ENCODE peak calls at places on chromosomes 13 and 19, in four cellular contexts. A is pancreas; H is CD4-positive, alpha-beta T cell; Y is AG10803. G is an unnamed sample.

GRCh38 chr19:3807131-3807480 is 20.9 kb upstream of the MATK start:
- DNase-seq in H (no peak), Y (no peak), A (no peak), G (no peak)

GRCh38 chr19:56066152-56067023 is 54.7 kb downstream of the ZNF787 start:
- DNase-seq in A (peak), H (peak), Y (peak), G (no peak)

GRCh38 chr19:10551698-10552301 is 8.1 kb downstream of the ATG4D start:
- DNase-seq in H (no peak), Y (peak), A (peak), G (no peak)

GRCh38 chr13:40519637-40520036 is 146.8 kb downstream of the FOXO1 start:
- DNase-seq in H (no peak), A (peak), Y (no peak), G (no peak)

GRCh38 chr19:50647879-50648615 is 1.2 kb upstream of the C19orf81 start:
- DNase-seq in Y (no peak), H (no peak), A (no peak), G (no peak)

GRCh38 chr19:39843919-39844793 is 2.0 kb downstream of the FBL start:
- DNase-seq in Y (peak), A (no peak), H (no peak), G (no peak)

GRCh38 chr19:33093420-33094210 is 12.6 kb downstream of the GPATCH1 start:
- DNase-seq in H (no peak), A (no peak), Y (no peak), G (no peak)

GRCh38 chr19:33248954-33249613 is 23.4 kb upstream of the SLC7A10 start:
- DNase-seq in A (no peak), H (no peak), Y (no peak), G (no peak)

GRCh38 chr13:103656329-103656728 is 590.1 kb upstream of the SLC10A2 start:
- DNase-seq in Y (no peak), H (no peak), A (no peak), G (no peak)

GRCh38 chr19:34666958-34667265 is 10.0 kb downstream of the SCGB2B2 start:
- DNase-seq in H (no peak), Y (no peak), A (no peak), G (no peak)

GRCh38 chr19:1384478-1385110 is 887 bp downstream of the NDUFS7 start:
- DNase-seq in H (no peak), Y (no peak), A (no peak), G (no peak)

DNA sequence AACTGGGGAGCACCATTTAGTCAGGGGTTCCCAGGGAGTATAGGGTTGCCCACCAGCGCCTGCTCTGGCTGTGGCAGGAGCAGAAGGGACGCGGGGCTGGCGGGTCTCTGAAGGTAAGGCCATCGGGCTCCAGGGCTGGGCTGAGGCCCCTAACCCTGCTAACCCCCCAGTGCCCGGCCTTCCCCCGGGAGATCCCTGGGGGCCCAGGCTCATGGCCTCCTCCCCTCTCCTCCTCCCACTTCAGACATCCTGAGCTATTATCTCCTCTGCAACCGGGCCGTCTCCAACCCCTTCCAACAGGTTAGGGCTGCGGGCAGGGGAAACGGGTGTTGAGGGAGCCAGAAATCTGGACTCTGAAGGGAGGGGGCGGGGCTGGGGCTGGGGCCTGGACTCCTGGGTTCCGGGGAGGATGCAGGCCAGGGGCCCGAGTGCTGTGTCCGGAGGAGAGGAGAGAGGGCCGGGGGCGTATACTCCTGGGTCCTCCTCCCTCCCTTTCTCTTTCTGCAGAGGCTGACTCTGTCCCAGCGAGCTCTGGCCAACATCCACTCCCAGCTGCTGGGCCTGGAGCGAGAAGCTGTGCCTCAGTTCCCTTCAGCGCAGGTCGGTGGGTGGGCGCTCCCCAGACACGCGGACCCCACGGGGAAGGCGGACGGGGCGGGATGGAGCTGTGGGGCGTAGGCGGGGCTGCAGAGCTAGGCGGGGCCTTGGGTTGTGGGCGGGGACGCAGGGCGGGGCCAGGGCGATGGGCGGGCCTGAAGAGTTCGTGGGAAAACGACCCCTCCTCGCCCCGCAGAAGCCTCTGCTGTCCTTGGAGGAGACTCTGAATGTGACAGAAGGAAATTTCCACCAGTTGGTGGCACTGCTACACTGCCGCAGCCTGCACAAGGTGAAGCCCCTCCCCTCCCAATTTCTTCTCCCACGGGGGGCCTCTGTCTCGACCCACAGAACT is 15.3 kb downstream of the TTYH1 start:
- DNase-seq in H (peak), Y (no peak), A (peak), G (peak)
- TF ChIP-seq CTCF in H (no peak), Y (peak), A (no peak), G (no peak)

DNA sequence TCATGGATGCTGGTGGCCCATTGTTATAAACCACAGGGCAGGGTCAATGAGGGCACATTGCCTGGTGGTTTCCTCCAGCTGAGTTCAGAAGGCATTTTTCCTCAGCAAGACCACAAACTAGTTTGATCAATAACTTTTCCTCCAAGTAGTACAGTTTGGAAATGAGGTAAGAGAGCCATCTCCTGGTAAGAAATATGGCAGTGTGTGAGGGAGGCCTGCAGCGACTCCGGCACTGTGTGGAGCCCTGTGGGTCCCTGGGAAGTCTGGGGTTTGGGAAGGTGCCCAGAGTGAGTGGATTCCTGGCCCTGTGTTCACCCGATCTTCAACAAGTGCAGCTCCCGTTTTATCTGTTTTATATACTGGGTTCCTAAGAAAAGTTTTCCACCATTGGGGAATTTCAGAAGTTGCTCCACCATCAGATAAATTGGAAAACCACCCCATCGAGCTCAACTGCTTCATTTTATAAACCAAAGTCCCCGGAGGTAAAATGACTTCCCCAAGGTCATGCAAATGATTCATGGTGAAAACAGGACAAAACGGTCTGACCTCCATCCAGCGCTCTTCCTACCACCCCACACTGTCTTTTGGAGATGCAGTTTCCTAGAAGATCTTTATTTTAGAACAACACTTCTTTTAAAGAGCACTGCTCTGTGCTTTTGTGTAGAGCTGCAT is 148.4 kb downstream of the KATNAL1 start:
- DNase-seq in A (no peak), Y (peak), H (no peak), G (no peak)
- TF ChIP-seq CTCF in A (no peak), Y (peak), H (peak), G (no peak)

GRCh38 chr13:45464687-45465453 is at the start of gene COG3:
- DNase-seq in Y (peak), A (peak), H (peak), G (peak)

GRCh38 chr13:45468676-45469075 is 3.9 kb downstream of the COG3 start:
- DNase-seq in H (no peak), A (no peak), Y (no peak), G (no peak)

GRCh38 chr13:45466359-45466758 is 1.6 kb downstream of the COG3 start:
- DNase-seq in A (no peak), Y (no peak), H (no peak), G (no peak)

GRCh38 chr13:45464141-45464686 is 525 bp upstream of the COG3 start:
- DNase-seq in A (peak), Y (no peak), H (no peak), G (no peak)
- TF ChIP-seq CTCF in A (no peak), Y (no peak), H (no peak), G (no peak)

GRCh38 chr19:15236886-15237285 is 4.6 kb upstream of the EPHX3 start:
- DNase-seq in A (no peak), H (no peak), Y (no peak), G (no peak)

GRCh38 chr19:15240539-15240938 is 8.3 kb upstream of the EPHX3 start:
- DNase-seq in A (no peak), Y (no peak), H (no peak), G (no peak)

GRCh38 chr19:15239337-15239949 is 7.2 kb upstream of the EPHX3 start:
- DNase-seq in A (no peak), H (no peak), Y (no peak), G (no peak)

GRCh38 chr19:15237759-15238638 is 5.8 kb upstream of the EPHX3 start:
- DNase-seq in A (no peak), Y (no peak), H (no peak), G (no peak)

GRCh38 chr19:15238639-15239155 is 6.4 kb upstream of the EPHX3 start:
- DNase-seq in H (no peak), A (no peak), Y (no peak), G (no peak)
- TF ChIP-seq CTCF in H (no peak), A (no peak), Y (no peak), G (no peak)

GRCh38 chr13:97259787-97260641 is 37.9 kb downstream of the MBNL2 start:
- DNase-seq in A (peak), H (no peak), Y (peak), G (no peak)

GRCh38 chr13:97256343-97256783 is 34.2 kb downstream of the MBNL2 start:
- DNase-seq in A (peak), H (no peak), Y (peak), G (no peak)

GRCh38 chr13:97257228-97257755 is 35.2 kb downstream of the MBNL2 start:
- DNase-seq in H (no peak), A (no peak), Y (no peak), G (no peak)

GRCh38 chr13:97258801-97259200 is 36.7 kb downstream of the MBNL2 start:
- DNase-seq in H (no peak), A (no peak), Y (peak), G (no peak)

DNA sequence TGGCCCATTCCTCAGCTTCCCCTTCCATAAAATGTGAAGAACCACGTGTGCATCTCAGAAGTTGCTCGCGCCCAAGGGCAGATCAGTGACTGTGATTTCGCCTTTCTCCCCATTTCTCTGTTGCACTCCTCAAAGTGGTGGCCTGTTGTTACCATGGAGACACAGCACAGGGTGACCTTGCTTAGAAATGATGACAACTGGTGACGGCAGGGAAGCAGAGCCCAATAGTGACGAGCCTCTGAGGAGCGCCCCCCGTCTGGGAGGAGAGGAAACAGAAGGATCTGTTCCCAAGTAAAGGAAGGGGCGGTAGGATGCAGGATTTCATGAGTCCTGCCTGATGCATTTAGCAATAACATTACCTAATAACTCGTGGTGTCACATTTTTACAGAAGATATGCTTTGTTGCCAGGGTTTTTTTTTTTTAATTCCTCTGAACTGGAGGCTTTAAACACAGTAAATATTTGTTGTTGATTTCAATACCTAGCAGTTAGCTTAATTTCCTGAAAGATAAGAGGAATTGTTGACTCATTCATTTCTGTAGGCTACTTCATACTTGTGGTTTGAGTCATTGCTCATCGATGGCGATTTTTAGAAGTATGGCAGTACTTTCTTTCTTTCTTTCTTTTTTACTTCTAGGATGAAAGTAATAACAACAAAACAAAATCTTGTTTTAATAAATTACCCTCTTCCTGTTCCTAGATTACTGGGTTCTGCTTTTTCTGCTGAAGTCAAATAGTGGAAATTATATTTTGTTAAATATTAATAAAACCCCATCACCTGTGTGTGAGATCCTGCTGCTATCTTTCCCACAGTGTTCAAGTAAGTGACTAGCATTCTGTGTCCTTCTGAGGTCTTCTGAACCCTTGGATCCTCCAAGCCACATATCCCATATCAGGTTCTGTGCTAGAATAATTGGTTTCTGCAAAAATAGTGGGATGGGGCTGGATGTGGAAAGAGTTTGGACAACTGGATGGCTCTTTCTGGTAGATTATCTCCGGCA is 36.0 kb downstream of the MBNL2 start:
- DNase-seq in H (no peak), A (peak), Y (peak), G (no peak)
- TF ChIP-seq CTCF in H (no peak), A (no peak), Y (peak), G (no peak)

GRCh38 chr19:41447732-41448332 is 4.9 kb downstream of the ERICH4 start:
- DNase-seq in H (no peak), A (no peak), Y (no peak), G (no peak)

GRCh38 chr19:41449865-41450178 is 6.9 kb downstream of the ERICH4 start:
- DNase-seq in A (no peak), Y (no peak), H (no peak), G (no peak)

GRCh38 chr19:41452584-41453275 is 9.8 kb downstream of the ERICH4 start:
- DNase-seq in Y (no peak), H (no peak), A (no peak), G (no peak)

GRCh38 chr19:41445575-41445974 is 2.6 kb downstream of the ERICH4 start:
- DNase-seq in Y (no peak), H (no peak), A (no peak), G (no peak)

DNA sequence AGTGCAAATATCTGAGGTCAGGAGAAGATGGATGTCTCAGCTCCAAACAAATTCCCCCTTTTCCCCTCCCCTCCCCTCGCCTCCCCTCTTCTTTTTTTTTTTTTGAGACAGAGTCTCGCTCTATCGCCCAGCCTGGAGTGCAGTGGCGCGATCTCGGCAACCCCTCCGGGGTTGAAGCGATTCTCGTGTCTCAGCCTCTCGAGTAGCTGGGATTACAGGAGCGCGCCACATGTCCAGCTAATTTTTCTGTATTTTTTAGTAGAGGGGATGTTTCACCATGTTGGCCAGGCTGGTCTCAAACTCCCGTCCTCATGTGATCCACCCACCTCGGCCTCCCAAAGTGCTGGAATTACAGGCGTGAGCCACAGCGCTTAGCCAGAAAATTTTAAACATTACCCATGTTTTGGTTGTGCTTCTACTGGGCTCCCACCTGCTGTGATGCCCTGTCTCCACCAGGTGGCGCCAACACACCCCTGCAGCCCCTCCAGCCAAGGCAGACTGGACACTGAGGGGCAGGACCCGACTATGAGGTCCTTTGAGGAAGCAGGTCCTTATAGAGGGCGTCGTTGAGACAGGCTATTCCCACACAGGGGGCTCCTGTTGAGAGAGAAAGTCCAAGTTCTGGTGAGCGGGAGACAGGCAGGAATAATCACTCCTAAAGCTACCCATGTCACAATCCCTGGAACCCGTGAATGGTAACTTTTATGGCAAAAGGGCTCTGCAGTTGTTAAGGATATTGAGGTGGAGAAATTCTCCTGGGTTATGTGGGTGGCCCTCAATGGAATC is 6.3 kb downstream of the ERICH4 start:
- DNase-seq in H (peak), A (peak), Y (peak), G (peak)
- TF ChIP-seq CTCF in H (peak), A (peak), Y (peak), G (peak)

GRCh38 chr19:41161903-41162302 is 31.1 kb upstream of the CYP2S1 start:
- DNase-seq in A (no peak), Y (no peak), H (no peak), G (no peak)
- TF ChIP-seq CTCF in A (no peak), Y (no peak), H (no peak), G (no peak)

GRCh38 chr19:42280761-42281174 is 11.7 kb downstream of the CIC start:
- DNase-seq in H (no peak), Y (peak), A (peak), G (no peak)

GRCh38 chr19:42282810-42283247 is 13.8 kb downstream of the CIC start:
- DNase-seq in A (no peak), H (no peak), Y (no peak), G (no peak)

GRCh38 chr19:42282036-42282762 is 13.1 kb downstream of the CIC start:
- DNase-seq in A (no peak), Y (no peak), H (no peak), G (no peak)

GRCh38 chr19:42279902-42280760 is 11.1 kb downstream of the CIC start:
- DNase-seq in A (peak), H (peak), Y (peak), G (peak)

GRCh38 chr19:42281175-42282035 is 12.4 kb downstream of the CIC start:
- DNase-seq in A (peak), Y (peak), H (no peak), G (no peak)
- TF ChIP-seq CTCF in A (no peak), Y (peak), H (no peak), G (no peak)

DNA sequence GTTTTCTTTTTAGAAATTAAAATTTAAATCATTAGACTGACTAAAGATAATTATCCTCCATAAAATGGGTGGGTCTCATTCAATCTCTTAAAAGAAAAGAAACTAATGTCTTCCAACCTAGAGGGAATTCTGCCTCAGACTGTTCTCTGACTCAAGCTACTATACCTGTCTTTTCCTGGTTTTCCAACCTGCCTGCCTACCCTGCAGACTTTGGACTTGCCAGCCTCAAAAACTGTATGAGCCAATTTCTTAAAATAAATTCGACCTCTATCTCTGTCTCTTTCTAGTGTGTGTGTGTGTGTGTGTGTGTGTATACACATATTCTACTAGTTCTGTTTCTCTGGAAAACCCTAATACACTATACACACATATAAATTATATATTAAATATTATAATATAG is 847.3 kb downstream of the PCDH17 start:
- DNase-seq in H (no peak), Y (no peak), A (no peak), G (no peak)
- TF ChIP-seq CTCF in H (no peak), Y (no peak), A (no peak), G (no peak)

G was measured in mesothelial cell of epicardium.